ENCODE peak calls at places on chromosomes 2 and 18, in five cellular contexts. One of them, this sample, is unnamed. For H3K4me1 and H3K36me3, the result is how much of the 10 kb centered on the place peaks cover.

GRCh38 chr2:138823651-138824050 is 43.5 kb upstream of the NXPH2 start:
- DNase-seq in heart left ventricle: no peak
- DNase-seq in left lung: no peak
- DNase-seq in neural progenitor cell: no peak
- DNase-seq in gastrocnemius medialis: no peak
- DNase-seq in this sample: no peak

GRCh38 chr18:48161911-48162698 is 231.6 kb upstream of the SMAD2 start:
- DNase-seq in left lung: peak
- DNase-seq in heart left ventricle: no peak
- DNase-seq in gastrocnemius medialis: no peak
- DNase-seq in neural progenitor cell: no peak
- DNase-seq in this sample: no peak

GRCh38 chr2:120539421-120539936 is 193.5 kb downstream of the INHBB start:
- DNase-seq in neural progenitor cell: no peak
- DNase-seq in left lung: no peak
- DNase-seq in gastrocnemius medialis: no peak
- DNase-seq in heart left ventricle: no peak
- DNase-seq in this sample: no peak

GRCh38 chr2:135409436-135409835 is 121.6 kb downstream of the ZRANB3 start:
- DNase-seq in gastrocnemius medialis: no peak
- DNase-seq in heart left ventricle: no peak
- DNase-seq in left lung: no peak
- DNase-seq in neural progenitor cell: no peak
- DNase-seq in this sample: no peak

GRCh38 chr2:8225257-8225656 is 456.6 kb upstream of the ID2 start:
- DNase-seq in gastrocnemius medialis: no peak
- DNase-seq in heart left ventricle: no peak
- DNase-seq in left lung: no peak
- DNase-seq in neural progenitor cell: no peak
- DNase-seq in this sample: no peak

GRCh38 chr2:220310326-220310936 is 683.0 kb downstream of the SLC4A3 start:
- DNase-seq in neural progenitor cell: no peak
- DNase-seq in gastrocnemius medialis: no peak
- DNase-seq in left lung: no peak
- DNase-seq in heart left ventricle: no peak
- DNase-seq in this sample: peak

GRCh38 chr18:61697306-61697909 is 195.4 kb downstream of the RNF152 start:
- DNase-seq in heart left ventricle: no peak
- DNase-seq in gastrocnemius medialis: no peak
- DNase-seq in left lung: no peak
- DNase-seq in neural progenitor cell: peak
- DNase-seq in this sample: no peak

GRCh38 chr18:48007955-48008701 is 77.7 kb upstream of the SMAD2 start:
- DNase-seq in heart left ventricle: peak
- DNase-seq in left lung: peak
- DNase-seq in neural progenitor cell: peak
- DNase-seq in gastrocnemius medialis: no peak
- DNase-seq in this sample: peak

GRCh38 chr2:128444044-128444771 is 125.5 kb upstream of the HS6ST1 start:
- DNase-seq in heart left ventricle: no peak
- DNase-seq in left lung: no peak
- DNase-seq in gastrocnemius medialis: no peak
- DNase-seq in neural progenitor cell: no peak
- DNase-seq in this sample: no peak

GRCh38 chr2:112173646-112174319 is 35.6 kb downstream of the FBLN7 start:
- DNase-seq in heart left ventricle: no peak
- DNase-seq in neural progenitor cell: no peak
- DNase-seq in gastrocnemius medialis: no peak
- DNase-seq in left lung: no peak
- DNase-seq in this sample: no peak

GRCh38 chr18:45621068-45621511 is 5.8 kb downstream of the SLC14A2 start:
- DNase-seq in neural progenitor cell: peak
- DNase-seq in left lung: no peak
- DNase-seq in gastrocnemius medialis: no peak
- DNase-seq in heart left ventricle: no peak
- DNase-seq in this sample: peak

GRCh38 chr2:168992591-168993349 is 38.4 kb downstream of the ABCB11 start:
- DNase-seq in left lung: no peak
- DNase-seq in heart left ventricle: no peak
- DNase-seq in neural progenitor cell: no peak
- DNase-seq in gastrocnemius medialis: no peak
- DNase-seq in this sample: no peak

GRCh38 chr2:215982465-215982875 is 30.9 kb downstream of the MREG start:
- DNase-seq in heart left ventricle: no peak
- DNase-seq in neural progenitor cell: no peak
- DNase-seq in gastrocnemius medialis: no peak
- DNase-seq in left lung: peak
- DNase-seq in this sample: no peak

GRCh38 chr2:196247114-196247978 is 76.0 kb upstream of the STK17B start:
- DNase-seq in left lung: no peak
- DNase-seq in heart left ventricle: no peak
- DNase-seq in gastrocnemius medialis: no peak
- DNase-seq in neural progenitor cell: no peak
- DNase-seq in this sample: no peak

GRCh38 chr18:79680100-79680879 is 687 bp downstream of the CTDP1 start:
- DNase-seq in left lung: no peak
- DNase-seq in heart left ventricle: no peak
- DNase-seq in neural progenitor cell: peak
- DNase-seq in gastrocnemius medialis: no peak
- DNase-seq in this sample: peak

GRCh38 chr18:60692277-60692676 is 319.7 kb upstream of the MC4R start:
- DNase-seq in left lung: no peak
- DNase-seq in heart left ventricle: no peak
- DNase-seq in gastrocnemius medialis: no peak
- DNase-seq in neural progenitor cell: no peak
- DNase-seq in this sample: no peak

GRCh38 chr2:106098081-106098480 is 96.0 kb downstream of the UXS1 start:
- DNase-seq in left lung: no peak
- DNase-seq in neural progenitor cell: peak
- DNase-seq in heart left ventricle: no peak
- DNase-seq in gastrocnemius medialis: no peak
- DNase-seq in this sample: no peak

GRCh38 chr2:238173692-238174091 is 14.9 kb downstream of the ERFE start:
- DNase-seq in neural progenitor cell: no peak
- DNase-seq in gastrocnemius medialis: no peak
- DNase-seq in heart left ventricle: no peak
- DNase-seq in left lung: no peak
- DNase-seq in this sample: no peak

GRCh38 chr18:32937007-32937540 is 164.3 kb upstream of the KLHL14 start:
- DNase-seq in neural progenitor cell: peak
- DNase-seq in gastrocnemius medialis: no peak
- DNase-seq in heart left ventricle: no peak
- DNase-seq in left lung: no peak
- DNase-seq in this sample: no peak

GRCh38 chr2:89842180-89842908 is 1150.9 kb downstream of the RPIA start:
- DNase-seq in left lung: no peak
- DNase-seq in neural progenitor cell: no peak
- DNase-seq in heart left ventricle: no peak
- DNase-seq in gastrocnemius medialis: no peak
- DNase-seq in this sample: no peak

GRCh38 chr2:80153768-80154167 is 150.8 kb downstream of the LRRTM1 start:
- DNase-seq in neural progenitor cell: no peak
- DNase-seq in heart left ventricle: no peak
- DNase-seq in left lung: no peak
- DNase-seq in gastrocnemius medialis: no peak
- DNase-seq in this sample: no peak

GRCh38 chr2:37337636-37338280 is 6.7 kb upstream of the QPCT start:
- DNase-seq in gastrocnemius medialis: no peak
- DNase-seq in heart left ventricle: no peak
- DNase-seq in left lung: no peak
- DNase-seq in neural progenitor cell: no peak
- DNase-seq in this sample: no peak

GRCh38 chr18:21366896-21367295 is 124.9 kb downstream of the GREB1L start:
- DNase-seq in neural progenitor cell: peak
- DNase-seq in heart left ventricle: no peak
- DNase-seq in gastrocnemius medialis: no peak
- DNase-seq in left lung: no peak
- DNase-seq in this sample: no peak

GRCh38 chr2:38533757-38534545 is 68.8 kb downstream of the HNRNPLL start:
- DNase-seq in left lung: no peak
- DNase-seq in neural progenitor cell: no peak
- DNase-seq in heart left ventricle: no peak
- DNase-seq in gastrocnemius medialis: no peak
- DNase-seq in this sample: no peak
- H3K27ac ChIP-seq in left lung: no peak
- H3K27ac ChIP-seq in neural progenitor cell: no peak
- H3K27ac ChIP-seq in heart left ventricle: peak
- H3K27ac ChIP-seq in gastrocnemius medialis: no peak
- H3K27ac ChIP-seq in this sample: no peak

GRCh38 chr2:233411162-233411561 is 56.9 kb downstream of the DGKD start:
- DNase-seq in left lung: no peak
- DNase-seq in gastrocnemius medialis: no peak
- DNase-seq in heart left ventricle: no peak
- DNase-seq in neural progenitor cell: no peak
- DNase-seq in this sample: no peak
- H3K4me1 ChIP-seq in left lung: under half
- H3K4me1 ChIP-seq in gastrocnemius medialis: under half
- H3K4me1 ChIP-seq in heart left ventricle: under half
- H3K4me1 ChIP-seq in neural progenitor cell: under half
- H3K4me1 ChIP-seq in this sample: under half

DNA sequence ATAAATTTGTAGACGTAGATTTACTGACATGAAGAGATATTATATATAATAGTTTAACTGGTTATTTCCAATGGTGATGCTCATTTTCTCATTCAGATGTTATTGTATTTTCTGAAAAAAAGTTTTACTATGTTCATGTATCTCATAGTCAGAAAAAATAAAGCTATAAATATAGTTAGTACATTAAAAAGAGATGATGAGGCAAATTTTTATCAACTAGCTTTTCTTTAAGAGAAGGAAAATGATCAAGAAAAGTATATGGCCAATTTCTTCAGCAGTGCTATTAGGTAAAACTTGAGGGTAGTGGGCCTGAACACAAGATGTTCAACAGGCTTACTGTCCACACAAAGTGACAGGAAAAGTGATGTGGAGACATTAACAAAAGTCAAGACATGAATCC is 11.7 kb downstream of the TTC21B start:
- DNase-seq in heart left ventricle: no peak
- DNase-seq in gastrocnemius medialis: no peak
- DNase-seq in left lung: no peak
- DNase-seq in neural progenitor cell: no peak
- DNase-seq in this sample: no peak
- H3K36me3 ChIP-seq in heart left ventricle: half or more
- H3K36me3 ChIP-seq in gastrocnemius medialis: under half
- H3K36me3 ChIP-seq in left lung: half or more
- H3K36me3 ChIP-seq in neural progenitor cell: under half
- H3K36me3 ChIP-seq in this sample: under half

DNA sequence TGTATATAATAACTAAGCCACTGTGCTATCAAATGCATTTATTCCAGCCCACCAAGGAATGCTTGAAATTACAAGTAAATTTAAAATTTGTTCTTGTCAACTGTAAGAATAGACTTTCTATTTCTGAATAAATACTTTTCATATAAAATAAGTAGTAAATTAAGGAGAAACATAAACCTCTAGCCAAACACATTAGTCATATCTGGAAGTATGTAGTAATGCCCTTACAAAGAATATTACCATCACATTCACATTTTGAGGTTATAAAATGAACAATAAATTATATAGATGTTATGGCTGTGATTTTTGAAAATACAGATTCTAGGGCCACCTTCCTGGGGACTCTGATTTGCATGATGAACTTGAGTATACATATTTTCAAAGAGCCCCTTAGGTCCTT is 54.7 kb downstream of the SERPINB7 start:
- DNase-seq in heart left ventricle: no peak
- DNase-seq in neural progenitor cell: no peak
- DNase-seq in gastrocnemius medialis: no peak
- DNase-seq in left lung: no peak
- DNase-seq in this sample: no peak
- H3K27ac ChIP-seq in heart left ventricle: no peak
- H3K27ac ChIP-seq in neural progenitor cell: no peak
- H3K27ac ChIP-seq in gastrocnemius medialis: no peak
- H3K27ac ChIP-seq in left lung: no peak
- H3K27ac ChIP-seq in this sample: no peak

DNA sequence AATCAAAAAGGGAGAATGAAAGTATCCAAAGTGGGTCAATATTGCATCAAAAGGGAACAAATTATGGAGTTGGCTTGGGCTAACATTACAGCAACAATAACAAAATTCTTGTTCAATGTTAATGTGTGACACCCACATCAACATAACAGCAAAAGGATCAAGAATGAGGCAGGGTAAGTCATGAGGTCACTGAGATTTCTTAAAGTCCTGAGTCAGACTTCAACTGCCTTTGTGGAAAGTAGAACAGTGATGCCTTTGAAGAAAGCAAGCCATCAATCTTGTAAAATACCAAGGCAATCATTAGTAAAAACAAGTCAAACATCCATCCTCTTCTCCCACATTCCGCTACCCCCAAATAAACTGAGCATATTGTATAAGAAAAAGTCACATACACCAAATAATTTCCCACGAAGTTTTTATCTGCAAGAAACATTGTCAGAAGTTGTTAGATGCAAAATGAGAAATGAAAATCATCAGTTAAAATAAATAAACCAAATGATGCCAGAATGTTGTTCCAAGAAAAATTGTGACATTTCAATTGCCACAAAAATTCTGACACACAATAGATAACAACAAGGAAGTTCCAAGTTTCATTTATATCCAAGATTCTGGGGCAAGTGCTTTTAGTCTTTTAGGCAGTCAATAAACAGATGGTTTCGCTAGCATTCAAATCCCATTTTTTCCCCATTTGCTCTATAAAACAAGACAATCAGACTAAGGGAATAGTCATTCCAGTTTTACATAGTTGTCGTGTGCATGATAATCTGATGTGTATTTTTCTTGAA is 216.1 kb upstream of the SETBP1 start:
- DNase-seq in left lung: no peak
- DNase-seq in gastrocnemius medialis: no peak
- DNase-seq in heart left ventricle: no peak
- DNase-seq in neural progenitor cell: no peak
- DNase-seq in this sample: no peak
- H3K4me1 ChIP-seq in left lung: under half
- H3K4me1 ChIP-seq in gastrocnemius medialis: under half
- H3K4me1 ChIP-seq in heart left ventricle: under half
- H3K4me1 ChIP-seq in neural progenitor cell: under half
- H3K4me1 ChIP-seq in this sample: under half

GRCh38 chr2:53880756-53881155 is 21.0 kb upstream of the GPR75 start:
- DNase-seq in left lung: no peak
- DNase-seq in heart left ventricle: no peak
- DNase-seq in gastrocnemius medialis: no peak
- DNase-seq in neural progenitor cell: no peak
- DNase-seq in this sample: no peak

GRCh38 chr2:53877112-53877511 is 17.3 kb upstream of the GPR75 start:
- DNase-seq in neural progenitor cell: no peak
- DNase-seq in gastrocnemius medialis: no peak
- DNase-seq in left lung: no peak
- DNase-seq in heart left ventricle: no peak
- DNase-seq in this sample: no peak

GRCh38 chr2:53874401-53874950 is 14.7 kb upstream of the GPR75 start:
- DNase-seq in neural progenitor cell: no peak
- DNase-seq in left lung: no peak
- DNase-seq in heart left ventricle: no peak
- DNase-seq in gastrocnemius medialis: peak
- DNase-seq in this sample: no peak

GRCh38 chr2:53881360-53881759 is 21.6 kb upstream of the GPR75 start:
- DNase-seq in gastrocnemius medialis: no peak
- DNase-seq in heart left ventricle: no peak
- DNase-seq in neural progenitor cell: no peak
- DNase-seq in left lung: no peak
- DNase-seq in this sample: no peak

GRCh38 chr2:53877556-53877955 is 17.8 kb upstream of the GPR75 start:
- DNase-seq in left lung: no peak
- DNase-seq in neural progenitor cell: no peak
- DNase-seq in heart left ventricle: no peak
- DNase-seq in gastrocnemius medialis: no peak
- DNase-seq in this sample: no peak
- H3K36me3 ChIP-seq in left lung: half or more
- H3K36me3 ChIP-seq in neural progenitor cell: under half
- H3K36me3 ChIP-seq in heart left ventricle: half or more
- H3K36me3 ChIP-seq in gastrocnemius medialis: under half
- H3K36me3 ChIP-seq in this sample: half or more